ENCODE peak calls at places on chromosomes 5 and 9, in eight cellular contexts. M is ovary, Q is PC-3, V is left lung, W is fibroblast of lung, S is keratinocyte, I is HepG2, O is cardiac muscle cell. T is an unnamed sample. For H3K27me3, the result is how much of the 10 kb centered on the place peaks cover.

GRCh38 chr9:272251-273213 is 57.9 kb downstream of the DOCK8 start:
- DNase-seq in M (no peak), Q (no peak), V (peak), W (no peak), S (no peak), I (no peak), O (no peak), T (no peak)

GRCh38 chr5:172007153-172007794 is 836 bp upstream of the FBXW11 start:
- DNase-seq in M (no peak), Q (peak), V (no peak), W (no peak), S (no peak), I (peak), O (peak), T (no peak)

GRCh38 chr5:62167651-62168050 is 138.4 kb upstream of the KIF2A start:
- DNase-seq in M (no peak), Q (no peak), V (no peak), W (no peak), S (peak), I (no peak), O (no peak), T (no peak)

GRCh38 chr5:540215-541147 is 16.2 kb upstream of the SLC9A3 start:
- DNase-seq in M (no peak), Q (no peak), V (peak), W (no peak), S (no peak), I (no peak), O (no peak), T (no peak)

GRCh38 chr9:105055922-105056321 is 128.0 kb upstream of the ABCA1 start:
- DNase-seq in M (no peak), Q (peak), V (no peak), W (peak), S (no peak), I (no peak), O (peak), T (no peak)

GRCh38 chr9:122860319-122861142 is 32.1 kb upstream of the PDCL start:
- DNase-seq in M (no peak), Q (peak), V (no peak), W (peak), S (no peak), I (peak), O (no peak), T (no peak)

GRCh38 chr9:38107405-38107804 is 38.4 kb upstream of the SHB start:
- DNase-seq in M (no peak), Q (no peak), V (no peak), W (no peak), S (no peak), I (no peak), O (no peak), T (no peak)

GRCh38 chr9:7665874-7666273 is 133.7 kb downstream of the DMAC1 start:
- DNase-seq in M (no peak), Q (no peak), V (no peak), W (no peak), S (no peak), I (no peak), O (no peak), T (no peak)

GRCh38 chr5:6117212-6117611 is 261.1 kb downstream of the MED10 start:
- DNase-seq in M (no peak), Q (no peak), V (no peak), W (no peak), S (no peak), I (no peak), O (no peak), T (no peak)

GRCh38 chr5:80408976-80409926 is 1.4 kb downstream of the ZFYVE16 start:
- DNase-seq in M (no peak), Q (no peak), V (no peak), W (peak), S (no peak), I (no peak), O (peak), T (no peak)

GRCh38 chr9:84827248-84827786 is 157.8 kb downstream of the NTRK2 start:
- DNase-seq in M (no peak), Q (no peak), V (no peak), W (no peak), S (no peak), I (no peak), O (no peak), T (no peak)

GRCh38 chr9:15182003-15182695 is 124.9 kb downstream of the TTC39B start:
- DNase-seq in M (no peak), Q (no peak), V (no peak), W (no peak), S (no peak), I (no peak), O (no peak), T (no peak)

GRCh38 chr9:5113994-5114748 is 71.3 kb downstream of the INSL6 start:
- DNase-seq in M (no peak), Q (no peak), V (no peak), W (no peak), S (no peak), I (no peak), O (no peak), T (no peak)

GRCh38 chr5:115377468-115378217 is 81.2 kb upstream of the CCDC112 start:
- DNase-seq in M (no peak), Q (peak), V (no peak), W (peak), S (no peak), I (no peak), O (no peak), T (peak)

GRCh38 chr9:74960548-74960947 is 7.8 kb upstream of the C9orf40 start:
- DNase-seq in M (no peak), Q (peak), V (no peak), W (peak), S (peak), I (peak), O (no peak), T (peak)

GRCh38 chr9:38144421-38144820 is 75.4 kb upstream of the SHB start:
- DNase-seq in M (no peak), Q (peak), V (no peak), W (peak), S (no peak), I (no peak), O (no peak), T (no peak)

GRCh38 chr9:127437497-127438264 is 13.5 kb downstream of the ZNF79 start:
- DNase-seq in M (no peak), Q (no peak), V (no peak), W (no peak), S (no peak), I (no peak), O (no peak), T (no peak)

GRCh38 chr9:121369595-121370265 is at the start of gene STOM:
- DNase-seq in M (peak), Q (peak), V (peak), W (peak), S (peak), I (peak), O (no peak), T (peak)

GRCh38 chr5:115932991-115933390 is 29.3 kb upstream of the LVRN start:
- DNase-seq in M (no peak), Q (peak), V (no peak), W (no peak), S (no peak), I (no peak), O (no peak), T (no peak)

GRCh38 chr9:81264516-81264915 is 424.8 kb downstream of the TLE1 start:
- DNase-seq in M (no peak), Q (no peak), V (no peak), W (peak), S (no peak), I (no peak), O (no peak), T (no peak)

GRCh38 chr9:89038354-89039091 is 47.3 kb downstream of the S1PR3 start:
- DNase-seq in M (no peak), Q (peak), V (no peak), W (peak), S (peak), I (no peak), O (no peak), T (peak)

DNA sequence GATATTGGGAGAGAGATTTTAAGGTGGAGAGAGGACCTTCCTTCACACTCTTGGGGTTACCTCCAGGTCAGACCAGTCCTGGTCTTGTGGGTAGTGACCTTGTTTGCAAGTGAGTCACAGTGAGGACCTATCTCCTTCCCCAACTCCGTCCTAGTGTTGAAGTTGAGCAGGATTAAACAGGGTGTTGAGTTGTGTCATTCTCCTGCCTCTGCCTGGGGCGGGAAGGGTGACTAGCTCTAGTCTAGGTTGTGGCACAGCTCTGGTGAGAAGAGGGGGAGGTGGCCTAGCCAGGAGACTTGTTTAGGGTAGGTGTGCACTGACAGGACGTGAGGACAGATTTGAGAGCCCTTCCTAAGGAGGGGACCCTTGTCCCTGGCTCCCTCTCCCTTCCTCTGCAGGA is 119.6 kb upstream of the PITX1 start:
- DNase-seq in M (no peak), Q (peak), V (no peak), W (no peak), S (no peak), I (no peak), O (no peak), T (no peak)
- H3K4me3 ChIP-seq in M (no peak), Q (no peak), V (no peak), W (no peak), S (no peak), I (no peak), O (no peak), T (no peak)

GRCh38 chr5:2852446-2852845 is 101.0 kb upstream of the IRX2 start:
- DNase-seq in M (no peak), Q (no peak), V (no peak), W (no peak), S (no peak), I (no peak), O (no peak), T (no peak)

GRCh38 chr5:2849429-2849828 is 98.0 kb upstream of the IRX2 start:
- DNase-seq in M (no peak), Q (no peak), V (no peak), W (no peak), S (no peak), I (no peak), O (no peak), T (no peak)

GRCh38 chr5:2851895-2852294 is 100.4 kb upstream of the IRX2 start:
- DNase-seq in M (no peak), Q (no peak), V (no peak), W (no peak), S (no peak), I (no peak), O (no peak), T (no peak)

GRCh38 chr5:2847608-2848007 is 96.1 kb upstream of the IRX2 start:
- DNase-seq in M (no peak), Q (no peak), V (no peak), W (no peak), S (no peak), I (no peak), O (no peak), T (no peak)

DNA sequence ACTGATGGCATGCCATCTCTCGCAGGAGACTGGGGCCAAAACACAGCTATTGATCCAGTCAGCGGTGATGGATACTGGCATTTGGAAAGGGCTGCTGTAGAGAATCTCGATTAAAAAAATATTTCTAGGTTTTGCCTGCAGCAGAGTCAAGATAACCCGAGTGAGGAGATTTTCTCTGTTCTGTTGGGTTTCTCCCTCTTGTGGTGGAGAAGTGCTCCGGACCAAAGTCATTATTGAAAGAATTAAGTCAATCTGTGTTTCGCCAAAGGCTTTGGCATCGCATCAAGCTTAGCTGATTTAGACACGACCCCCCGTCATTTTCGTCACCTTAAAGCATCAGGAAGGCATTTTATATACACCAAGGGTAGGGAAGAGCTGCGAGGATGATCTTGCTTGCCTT is 97.2 kb upstream of the IRX2 start:
- DNase-seq in M (no peak), Q (peak), V (no peak), W (no peak), S (no peak), I (no peak), O (no peak), T (no peak)
- TF ChIP-seq CTCF in M (no peak), Q (peak), V (no peak), W (no peak), S (no peak), I (no peak), O (no peak), T (peak)

DNA sequence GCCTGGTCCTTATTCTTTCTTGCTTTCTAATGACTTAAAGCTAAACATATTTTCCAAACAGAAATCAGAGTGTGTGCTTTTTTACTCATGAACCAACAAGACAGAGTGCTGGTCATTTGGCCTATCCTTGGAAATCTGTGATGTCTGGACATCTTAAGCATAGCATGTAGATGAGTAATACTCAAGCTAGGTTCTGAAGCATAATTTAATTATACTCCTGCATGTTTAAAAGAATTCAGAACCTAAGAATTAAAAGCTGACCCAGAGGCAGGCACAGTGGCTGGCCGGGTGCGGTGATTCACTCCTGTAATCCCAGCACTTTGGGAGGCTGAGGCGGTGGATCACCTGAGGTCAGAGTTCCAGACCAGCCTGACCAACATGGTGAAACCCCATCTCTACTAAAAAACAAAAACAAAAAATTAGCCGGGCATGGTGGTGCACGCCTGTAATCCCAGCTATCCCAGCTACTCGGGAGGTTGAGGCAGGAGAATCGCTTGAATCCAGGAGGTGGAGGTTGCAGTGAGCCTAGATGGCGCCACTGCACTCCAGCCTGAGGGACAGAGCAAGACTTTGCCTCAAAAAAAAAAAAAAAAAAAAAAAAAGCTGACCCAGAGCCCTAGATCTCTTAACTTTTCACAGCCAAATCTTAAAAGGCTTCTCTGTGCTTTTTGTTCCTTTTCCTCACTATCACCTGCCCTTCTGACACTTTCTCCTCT is 16.2 kb upstream of the TJP2 start:
- DNase-seq in M (no peak), Q (no peak), V (no peak), W (peak), S (no peak), I (no peak), O (no peak), T (peak)
- H3K27me3 ChIP-seq in M (under half), Q (under half), V (under half), W (under half), S (under half), I (under half), O (under half), T (under half)

DNA sequence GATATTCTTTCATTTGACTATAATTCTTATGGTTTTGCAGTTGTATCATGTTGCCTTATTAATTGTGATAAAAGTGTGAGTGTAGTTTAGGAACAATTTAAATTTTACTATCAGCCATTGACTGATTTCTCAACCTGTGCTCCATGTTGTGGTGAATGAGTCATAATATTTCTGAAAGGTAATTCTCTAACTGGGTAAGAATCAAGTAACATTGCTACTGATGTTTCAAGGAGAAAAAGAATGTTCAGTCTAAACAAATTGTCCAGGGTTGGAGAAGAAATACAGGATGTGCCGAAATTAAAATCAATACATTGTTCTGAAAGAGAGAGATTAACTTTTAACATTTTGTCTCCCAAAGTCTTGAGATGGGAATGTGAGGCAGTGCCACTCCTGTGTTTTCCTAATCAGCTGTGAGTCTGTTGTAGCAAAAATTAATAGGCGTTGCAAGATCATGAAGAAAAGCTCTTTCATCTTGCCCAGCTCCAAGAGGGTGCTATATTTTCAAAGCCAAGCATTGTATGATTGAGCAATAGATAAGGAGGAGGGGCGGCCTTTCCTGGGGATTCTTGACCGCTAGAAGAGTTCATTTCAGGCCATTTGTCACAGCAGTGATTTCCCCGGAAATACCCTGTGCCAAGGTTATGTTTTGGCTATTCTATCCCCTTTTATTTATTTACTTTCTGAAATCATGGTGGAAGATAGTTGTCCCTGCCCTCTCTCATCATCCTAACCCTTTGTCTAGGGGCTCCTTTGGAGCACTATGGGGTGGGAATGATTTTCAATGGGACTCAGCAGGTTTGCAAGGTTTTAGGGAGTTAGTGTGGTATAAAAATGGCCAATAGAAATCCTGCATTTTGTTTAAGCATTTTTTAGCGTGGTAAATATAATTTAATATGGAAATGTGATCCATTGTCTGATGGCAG is 151.6 kb downstream of the FOCAD start:
- DNase-seq in M (no peak), Q (peak), V (no peak), W (peak), S (no peak), I (peak), O (no peak), T (no peak)
- H3K4me3 ChIP-seq in M (no peak), Q (no peak), V (no peak), W (no peak), S (no peak), I (no peak), O (no peak), T (no peak)

GRCh38 chr5:111075520-111075919 is 4.0 kb downstream of the TSLP start:
- DNase-seq in M (no peak), Q (peak), V (no peak), W (peak), S (peak), I (no peak), O (no peak), T (peak)

GRCh38 chr5:111070272-111071134 is 1.0 kb upstream of the TSLP start:
- DNase-seq in M (no peak), Q (no peak), V (no peak), W (peak), S (no peak), I (no peak), O (peak), T (no peak)

GRCh38 chr5:111074244-111074643 is 2.7 kb downstream of the TSLP start:
- DNase-seq in M (no peak), Q (no peak), V (no peak), W (no peak), S (no peak), I (no peak), O (no peak), T (no peak)

GRCh38 chr5:111071413-111071812 is at the start of gene TSLP:
- DNase-seq in M (no peak), Q (no peak), V (no peak), W (no peak), S (no peak), I (no peak), O (no peak), T (no peak)

GRCh38 chr5:111072949-111073682 is 1.6 kb downstream of the TSLP start:
- DNase-seq in M (no peak), Q (no peak), V (peak), W (peak), S (no peak), I (no peak), O (peak), T (no peak)
- TF ChIP-seq CTCF in M (no peak), Q (no peak), V (no peak), W (peak), S (peak), I (no peak), O (peak), T (no peak)

DNA sequence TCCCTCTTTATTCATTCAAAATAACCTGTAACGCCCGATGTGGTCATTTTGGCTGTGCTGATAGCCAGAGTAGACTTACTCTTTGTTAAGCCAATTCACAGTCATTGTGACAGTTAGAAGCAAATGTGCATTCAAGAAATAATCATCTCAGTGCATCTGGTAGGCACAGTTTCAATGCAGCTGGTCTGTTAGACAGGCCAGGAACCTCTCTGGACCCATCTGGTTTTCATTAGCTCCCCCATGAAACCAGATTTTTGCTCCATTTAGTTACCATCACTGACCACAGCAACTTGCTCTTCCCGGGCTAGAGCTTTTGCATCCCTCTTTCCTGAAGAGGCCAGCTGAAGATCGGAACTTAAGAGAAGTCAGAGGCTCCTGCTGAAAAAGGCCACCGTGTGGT is 284.2 kb downstream of the NSG2 start:
- DNase-seq in M (no peak), Q (no peak), V (no peak), W (peak), S (no peak), I (no peak), O (no peak), T (peak)
- H3K27me3 ChIP-seq in M (under half), Q (under half), V (under half), W (under half), S (under half), I (under half), O (under half), T (under half)

DNA sequence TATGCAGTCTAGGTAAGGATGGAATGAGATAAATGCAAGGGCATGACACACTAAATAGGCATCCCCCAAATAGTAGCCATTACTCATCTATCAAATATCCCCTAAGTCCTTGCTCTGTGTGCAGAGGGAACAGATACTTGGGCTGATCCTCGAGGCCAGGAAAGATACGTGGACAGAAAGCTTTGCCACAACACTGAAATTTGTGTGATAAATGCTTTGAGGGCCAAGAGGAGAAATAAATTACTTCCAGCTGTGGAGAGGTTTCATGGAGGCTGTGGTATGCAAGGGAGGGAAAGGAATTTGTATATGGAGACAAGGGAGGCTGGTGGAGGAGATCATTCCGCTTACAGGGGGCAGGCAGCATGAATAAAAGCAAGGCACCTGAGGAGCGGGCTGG is 18.5 kb downstream of the ATOX1 start:
- DNase-seq in M (no peak), Q (peak), V (no peak), W (peak), S (no peak), I (no peak), O (no peak), T (peak)
- H3K4me3 ChIP-seq in M (no peak), Q (no peak), V (no peak), W (no peak), S (no peak), I (no peak), O (no peak), T (peak)